ENCODE peak calls at places on chromosome 16, in five cellular contexts. G, P, S, K and Y are unnamed samples.

GRCh38 chr16:49484454-49484853 is 110.8 kb downstream of the C16orf78 start:
- DNase-seq in K (no peak), P (no peak), G (no peak), S (peak), Y (no peak)

GRCh38 chr16:47507701-47508100 is 46.6 kb downstream of the PHKB start:
- DNase-seq in G (no peak), K (no peak), S (no peak), P (no peak), Y (no peak)

GRCh38 chr16:59848314-59848713 is 1114.2 kb upstream of the GOT2 start:
- DNase-seq in S (no peak), P (no peak), G (no peak), K (no peak), Y (no peak)

GRCh38 chr16:89012622-89012995 is 35.6 kb upstream of the CBFA2T3 start:
- DNase-seq in P (no peak), K (no peak), G (no peak), S (no peak), Y (no peak)

GRCh38 chr16:70770291-70770967 is 30.5 kb downstream of the VAC14 start:
- DNase-seq in G (no peak), S (no peak), K (no peak), P (no peak), Y (no peak)

GRCh38 chr16:11056090-11056988 is 112.0 kb downstream of the CLEC16A start:
- DNase-seq in S (peak), K (no peak), P (no peak), G (no peak), Y (no peak)

GRCh38 chr16:459761-460160 is 34.3 kb downstream of the RAB11FIP3 start:
- DNase-seq in G (no peak), P (no peak), K (no peak), S (no peak), Y (no peak)

GRCh38 chr16:84055366-84055765 is 12.8 kb upstream of the SLC38A8 start:
- DNase-seq in K (no peak), P (no peak), S (no peak), G (no peak), Y (no peak)

GRCh38 chr16:7755347-7755746 is 422.7 kb downstream of the RBFOX1 start:
- DNase-seq in S (no peak), G (no peak), K (no peak), P (no peak), Y (no peak)

GRCh38 chr16:89502319-89502843 is 5.8 kb upstream of the SPG7 start:
- DNase-seq in P (no peak), G (peak), K (no peak), S (peak), Y (peak)

GRCh38 chr16:47966325-47966724 is 189.5 kb downstream of the ABCC12 start:
- DNase-seq in G (no peak), P (no peak), K (no peak), S (no peak), Y (no peak)

GRCh38 chr16:17773698-17774101 is 302.9 kb upstream of the XYLT1 start:
- DNase-seq in P (peak), K (no peak), S (peak), G (no peak), Y (no peak)

GRCh38 chr16:73048292-73049050 is 543 bp upstream of the ZFHX3 start:
- DNase-seq in S (peak), G (no peak), P (no peak), K (no peak), Y (peak)